ENCODE peak calls at places on chromosomes 7 and 10, in eight cellular contexts. K is upper lobe of right lung; A is thoracic aorta; M is GM23248; Q is astrocyte; H is breast epithelium; I is OCI-LY7; B is CD8-positive, alpha-beta T cell. J is an unnamed sample. For H3K4me1, the result is how much of the 10 kb centered on the place peaks cover.

GRCh38 chr10:36602374-36602773 is 523.0 kb upstream of the ANKRD30A start:
- DNase-seq in K (no peak), A (no peak), M (peak), Q (peak), H (no peak), I (no peak), B (no peak), J (no peak)

GRCh38 chr10:116676633-116677032 is 55.9 kb downstream of the PNLIPRP2 start:
- DNase-seq in K (no peak), A (no peak), M (no peak), Q (no peak), H (no peak), I (no peak), B (no peak), J (no peak)

GRCh38 chr10:14259696-14260595 is 70.8 kb downstream of the FRMD4A start:
- DNase-seq in K (no peak), A (no peak), M (no peak), Q (peak), H (no peak), I (no peak), B (no peak), J (peak)

GRCh38 chr10:63409465-63410027 is 56.2 kb downstream of the JMJD1C start:
- DNase-seq in K (no peak), A (no peak), M (peak), Q (peak), H (no peak), I (no peak), B (no peak), J (no peak)

GRCh38 chr7:80542398-80542797 is 30.5 kb upstream of the GNAT3 start:
- DNase-seq in K (no peak), A (no peak), M (peak), Q (peak), H (no peak), I (no peak), B (no peak), J (no peak)

GRCh38 chr10:63770523-63770922 is 249.3 kb downstream of the REEP3 start:
- DNase-seq in K (no peak), A (no peak), M (no peak), Q (no peak), H (no peak), I (no peak), B (no peak), J (no peak)

GRCh38 chr10:57460540-57460939 is 807.2 kb downstream of the IPMK start:
- DNase-seq in K (no peak), A (no peak), M (no peak), Q (no peak), H (no peak), I (no peak), B (no peak), J (no peak)

GRCh38 chr7:69640216-69640615 is 41.9 kb downstream of the AUTS2 start:
- DNase-seq in K (no peak), A (no peak), M (no peak), Q (no peak), H (no peak), I (no peak), B (no peak), J (no peak)

GRCh38 chr10:132541601-132542011 is 4.0 kb downstream of the INPP5A start:
- DNase-seq in K (no peak), A (no peak), M (peak), Q (no peak), H (no peak), I (no peak), B (no peak), J (no peak)

GRCh38 chr10:1297566-1298301 is 241.5 kb downstream of the WDR37 start:
- DNase-seq in K (no peak), A (no peak), M (no peak), Q (no peak), H (no peak), I (peak), B (no peak), J (no peak)

GRCh38 chr10:130244928-130245495 is 108.8 kb downstream of the GLRX3 start:
- DNase-seq in K (peak), A (no peak), M (no peak), Q (no peak), H (no peak), I (no peak), B (no peak), J (no peak)

DNA sequence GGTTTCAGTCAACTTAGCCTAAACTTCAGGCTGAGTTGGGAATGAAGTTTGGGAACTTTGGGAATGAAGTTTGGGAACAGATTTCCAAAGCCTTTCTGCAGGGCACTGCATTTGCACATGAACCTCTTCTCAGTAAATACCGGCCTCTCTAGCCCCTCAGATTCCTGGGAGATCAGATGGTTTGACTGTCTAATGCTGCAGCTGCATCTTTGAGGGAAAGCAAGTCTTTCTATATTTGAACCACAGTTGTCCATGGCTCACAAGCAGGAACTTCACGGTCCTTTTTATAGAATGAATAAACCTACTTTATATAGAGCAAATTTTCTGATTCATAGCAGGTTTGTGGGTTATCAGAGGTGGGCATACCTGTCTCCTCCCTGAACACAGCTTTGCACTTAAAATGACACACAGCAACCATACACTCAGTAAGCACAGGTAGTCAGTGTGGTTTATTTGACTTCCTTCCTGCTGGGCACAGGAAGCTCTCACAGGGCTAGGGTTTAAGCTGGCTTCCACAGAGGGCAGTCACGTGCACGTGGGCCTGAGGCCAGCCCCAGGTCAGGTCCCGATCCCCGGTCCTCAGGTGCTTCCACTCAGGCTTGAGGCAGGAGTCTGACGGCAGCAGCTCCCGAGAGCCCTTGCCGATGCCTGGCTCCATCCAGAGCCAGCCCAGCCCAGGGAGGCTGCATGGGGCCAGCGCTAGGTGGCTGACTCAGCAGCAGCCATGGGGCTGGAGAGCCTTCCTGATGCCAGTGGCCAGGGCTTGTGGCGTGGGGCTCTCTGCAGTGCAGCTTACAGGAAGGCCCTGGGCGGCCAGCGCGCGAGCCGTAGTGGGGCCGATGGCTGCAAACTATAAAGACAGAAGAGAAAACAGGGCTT is 12.8 kb upstream of the MMP21 start:
- DNase-seq in K (no peak), A (no peak), M (no peak), Q (no peak), H (no peak), I (peak), B (no peak), J (no peak)
- H3K4me3 ChIP-seq in K (no peak), A (no peak), M (no peak), Q (no peak), H (no peak), I (no peak), B (no peak), J (no peak)

GRCh38 chr10:69972951-69973350 is 79.7 kb upstream of the MACROH2A2 start:
- DNase-seq in K (no peak), A (no peak), M (peak), Q (peak), H (no peak), I (no peak), B (no peak), J (no peak)

GRCh38 chr10:69973678-69974077 is 79.0 kb upstream of the MACROH2A2 start:
- DNase-seq in K (no peak), A (no peak), M (no peak), Q (no peak), H (no peak), I (no peak), B (no peak), J (no peak)

GRCh38 chr10:69976795-69977546 is 75.7 kb upstream of the MACROH2A2 start:
- DNase-seq in K (no peak), A (no peak), M (no peak), Q (no peak), H (no peak), I (no peak), B (no peak), J (no peak)

GRCh38 chr10:69979177-69979576 is 73.5 kb upstream of the MACROH2A2 start:
- DNase-seq in K (no peak), A (no peak), M (no peak), Q (no peak), H (no peak), I (no peak), B (no peak), J (no peak)

DNA sequence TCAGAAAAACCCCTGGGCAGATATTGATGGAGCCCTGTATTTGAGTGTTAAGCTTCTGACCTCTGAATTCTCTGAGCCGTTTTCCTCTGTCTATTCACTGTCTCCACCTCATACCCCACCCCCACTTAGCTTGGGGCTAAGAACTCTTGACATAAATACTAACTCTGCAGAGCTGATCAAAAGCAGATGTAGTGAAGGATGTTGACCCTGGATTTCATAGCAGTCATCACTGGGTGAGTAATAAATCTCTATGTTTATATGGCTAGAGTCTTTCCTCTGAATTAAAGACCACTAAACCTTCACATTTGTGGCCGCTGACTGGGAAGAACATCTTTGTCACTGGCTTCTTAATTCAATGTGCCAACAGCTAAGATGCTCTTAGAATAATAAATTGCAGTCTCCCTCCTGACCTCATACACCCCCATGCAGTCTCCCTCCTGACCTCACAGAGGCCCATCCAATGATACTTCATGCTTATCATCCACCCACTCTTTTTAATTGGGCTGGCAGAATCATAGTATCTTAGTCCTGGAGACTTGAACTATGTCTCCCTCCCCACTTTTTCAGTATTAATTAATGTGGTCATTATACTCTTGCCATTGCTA is 78.0 kb upstream of the MACROH2A2 start:
- DNase-seq in K (no peak), A (no peak), M (peak), Q (peak), H (no peak), I (no peak), B (no peak), J (no peak)
- H3K27ac ChIP-seq in K (no peak), A (no peak), M (no peak), Q (no peak), H (no peak), I (no peak), B (no peak), J (no peak)

GRCh38 chr7:55081854-55082603 is 63.2 kb downstream of the EGFR start:
- DNase-seq in K (no peak), A (no peak), M (peak), Q (no peak), H (no peak), I (no peak), B (no peak), J (no peak)

GRCh38 chr7:55081067-55081853 is 62.4 kb downstream of the EGFR start:
- DNase-seq in K (no peak), A (no peak), M (no peak), Q (no peak), H (no peak), I (no peak), B (no peak), J (no peak)

GRCh38 chr7:55078465-55079372 is 59.9 kb downstream of the EGFR start:
- DNase-seq in K (peak), A (no peak), M (no peak), Q (no peak), H (no peak), I (no peak), B (no peak), J (peak)

GRCh38 chr7:55077581-55078410 is 59.0 kb downstream of the EGFR start:
- DNase-seq in K (no peak), A (no peak), M (no peak), Q (no peak), H (no peak), I (no peak), B (no peak), J (no peak)

GRCh38 chr7:55080000-55080629 is 61.3 kb downstream of the EGFR start:
- DNase-seq in K (no peak), A (no peak), M (no peak), Q (no peak), H (no peak), I (no peak), B (no peak), J (no peak)
- H3K4me1 ChIP-seq in K (under half), A (under half), M (under half), Q (under half), H (under half), I (under half), B (under half), J (half or more)

GRCh38 chr7:91286432-91286831 is 22.2 kb downstream of the FZD1 start:
- DNase-seq in K (no peak), A (no peak), M (no peak), Q (no peak), H (no peak), I (no peak), B (no peak), J (no peak)
- H3K4me3 ChIP-seq in K (no peak), A (no peak), M (no peak), Q (no peak), H (no peak), I (no peak), B (no peak), J (no peak)

GRCh38 chr10:5817322-5818047 is 4.3 kb upstream of the GDI2 start:
- DNase-seq in K (no peak), A (no peak), M (no peak), Q (no peak), H (no peak), I (peak), B (no peak), J (no peak)

GRCh38 chr10:5814110-5815107 is 1.2 kb upstream of the GDI2 start:
- DNase-seq in K (no peak), A (no peak), M (peak), Q (peak), H (no peak), I (peak), B (peak), J (no peak)

GRCh38 chr10:5818048-5818331 is 4.8 kb upstream of the GDI2 start:
- DNase-seq in K (no peak), A (no peak), M (no peak), Q (no peak), H (no peak), I (no peak), B (no peak), J (no peak)

GRCh38 chr10:5816170-5816569 is 2.9 kb upstream of the GDI2 start:
- DNase-seq in K (no peak), A (no peak), M (no peak), Q (no peak), H (no peak), I (peak), B (no peak), J (no peak)

GRCh38 chr10:5818894-5819293 is 5.7 kb upstream of the GDI2 start:
- DNase-seq in K (no peak), A (no peak), M (no peak), Q (no peak), H (no peak), I (peak), B (no peak), J (no peak)
- H3K27ac ChIP-seq in K (no peak), A (no peak), M (no peak), Q (no peak), H (no peak), I (no peak), B (no peak), J (no peak)

GRCh38 chr10:79074732-79075131 is 6.0 kb downstream of the ZMIZ1 start:
- DNase-seq in K (peak), A (no peak), M (no peak), Q (no peak), H (no peak), I (no peak), B (no peak), J (no peak)

GRCh38 chr10:79073784-79074432 is 5.1 kb downstream of the ZMIZ1 start:
- DNase-seq in K (peak), A (no peak), M (no peak), Q (peak), H (no peak), I (no peak), B (no peak), J (no peak)

GRCh38 chr10:79072994-79073654 is 4.4 kb downstream of the ZMIZ1 start:
- DNase-seq in K (no peak), A (no peak), M (no peak), Q (no peak), H (no peak), I (no peak), B (no peak), J (no peak)

GRCh38 chr10:79077488-79078173 is 8.9 kb downstream of the ZMIZ1 start:
- DNase-seq in K (no peak), A (no peak), M (no peak), Q (no peak), H (no peak), I (no peak), B (no peak), J (no peak)

DNA sequence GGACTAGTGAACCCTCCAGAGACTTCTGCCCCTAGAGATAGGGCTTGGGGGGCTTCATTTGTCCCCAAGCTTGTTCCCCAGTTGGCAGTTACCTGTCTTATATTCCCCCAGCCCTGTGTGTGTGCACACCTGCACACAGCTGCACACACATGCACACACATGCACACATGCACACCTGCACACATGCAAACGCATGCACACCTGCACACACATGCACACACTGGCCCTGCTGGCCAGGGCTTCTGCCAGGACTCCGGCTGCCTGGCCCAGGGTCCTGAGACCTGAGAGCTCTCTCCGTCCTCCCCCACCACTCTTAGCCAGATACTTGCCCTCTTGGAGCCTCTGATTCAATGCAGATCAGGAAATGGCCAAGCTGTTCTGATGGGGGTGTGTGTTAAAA is 6.7 kb downstream of the ZMIZ1 start:
- DNase-seq in K (no peak), A (no peak), M (no peak), Q (no peak), H (no peak), I (no peak), B (no peak), J (no peak)
- H3K4me1 ChIP-seq in K (half or more), A (half or more), M (half or more), Q (half or more), H (under half), I (under half), B (under half), J (half or more)

GRCh38 chr7:1940863-1941262 is 270.8 kb downstream of the ELFN1 start:
- DNase-seq in K (no peak), A (no peak), M (no peak), Q (no peak), H (no peak), I (peak), B (no peak), J (no peak)

GRCh38 chr7:1937252-1937605 is 267.2 kb downstream of the ELFN1 start:
- DNase-seq in K (no peak), A (no peak), M (no peak), Q (no peak), H (no peak), I (no peak), B (no peak), J (no peak)

GRCh38 chr7:1939434-1940401 is 269.6 kb downstream of the ELFN1 start:
- DNase-seq in K (no peak), A (no peak), M (no peak), Q (no peak), H (no peak), I (no peak), B (peak), J (no peak)

GRCh38 chr7:1940402-1940786 is 270.3 kb downstream of the ELFN1 start:
- DNase-seq in K (peak), A (no peak), M (peak), Q (peak), H (no peak), I (peak), B (peak), J (no peak)

GRCh38 chr7:1938788-1939433 is 268.8 kb downstream of the ELFN1 start:
- DNase-seq in K (no peak), A (no peak), M (no peak), Q (no peak), H (no peak), I (no peak), B (peak), J (no peak)
- H3K4me3 ChIP-seq in K (peak), A (peak), M (no peak), Q (no peak), H (no peak), I (no peak), B (peak), J (no peak)

J was measured in tibial nerve.